ENCODE peak calls at places on chromosomes 12 and 14, in five cellular contexts. N is A549, C is H1, U is IMR-90, K is K562. H is an unnamed sample.

GRCh38 chr12:19572920-19573558 is 133.7 kb downstream of the AEBP2 start:
- DNase-seq in C (peak; percentile 34), K (peak; percentile 18), U (peak; percentile 66), N (no peak), H (peak; percentile 45)

GRCh38 chr12:78208106-78208505 is 377.4 kb downstream of the NAV3 start:
- DNase-seq in C (no peak), U (peak; percentile 43), K (no peak), N (no peak), H (no peak)

GRCh38 chr12:104720346-104721064 is 237.6 kb downstream of the SLC41A2 start:
- DNase-seq in K (no peak), C (no peak), U (peak; percentile 47), N (no peak), H (no peak)

GRCh38 chr14:102262894-102263462 is 42.0 kb downstream of the MOK start:
- DNase-seq in C (no peak), U (peak; percentile 60), K (no peak), N (peak; percentile 33), H (peak; percentile 95)

GRCh38 chr14:64196668-64197411 is 97.3 kb downstream of the ESR2 start:
- DNase-seq in U (peak; percentile 64), N (no peak), K (no peak), C (no peak), H (no peak)

GRCh38 chr12:38156497-38157245 is 159.9 kb upstream of the ALG10B start:
- DNase-seq in U (no peak), N (no peak), C (no peak), K (no peak), H (no peak)

GRCh38 chr12:104263580-104264358 is 39.8 kb upstream of the EID3 start:
- DNase-seq in C (no peak), K (no peak), N (no peak), U (peak; percentile 67), H (no peak)

GRCh38 chr12:3680919-3681594 is 71.9 kb downstream of the CRACR2A start:
- DNase-seq in U (no peak), C (no peak), K (no peak), N (no peak), H (no peak)

GRCh38 chr12:128572311-128572810 is 251.4 kb downstream of the SLC15A4 start:
- DNase-seq in N (no peak), K (peak; percentile 40), U (no peak), C (no peak), H (no peak)

GRCh38 chr14:103871596-103872480 is 24.5 kb upstream of the PPP1R13B start:
- DNase-seq in N (peak; percentile 44), K (peak; percentile 88), C (no peak), U (no peak), H (no peak)

GRCh38 chr14:106024983-106025604 is 498.7 kb downstream of the TMEM121 start:
- DNase-seq in N (no peak), K (no peak), C (no peak), U (no peak), H (no peak)

GRCh38 chr14:75428230-75429104 is 645 bp downstream of the JDP2 start:
- DNase-seq in C (no peak), K (peak; percentile 72), U (no peak), N (peak; percentile 46), H (no peak)

GRCh38 chr14:34604990-34605389 is 25.0 kb downstream of the SNX6 start:
- DNase-seq in N (peak; percentile 56), K (no peak), U (peak; percentile 51), C (no peak), H (no peak)

GRCh38 chr14:69299286-69300035 is 39.5 kb downstream of the GALNT16 start:
- DNase-seq in N (no peak), K (no peak), C (no peak), U (no peak), H (no peak)

GRCh38 chr14:38592764-38593442 is 337.0 kb upstream of the CLEC14A start:
- DNase-seq in C (no peak), N (no peak), K (no peak), U (no peak), H (no peak)

GRCh38 chr12:1805441-1806081 is 14.8 kb upstream of the LRTM2 start:
- DNase-seq in U (no peak), N (no peak), C (no peak), K (no peak), H (no peak)

GRCh38 chr14:92549096-92549852 is 35.7 kb downstream of the RIN3 start:
- DNase-seq in K (no peak), U (no peak), C (no peak), N (no peak), H (no peak)

GRCh38 chr12:94875525-94875924 is 128.0 kb downstream of the NDUFA12 start:
- DNase-seq in U (no peak), C (no peak), K (no peak), N (peak; percentile 49), H (peak; percentile 21)

GRCh38 chr12:39824505-39825198 is 205.0 kb upstream of the ABCD2 start:
- DNase-seq in N (no peak), K (no peak), C (no peak), U (peak; percentile 4), H (peak; percentile 6)

GRCh38 chr14:104967414-104968152 is 10.6 kb downstream of the AHNAK2 start:
- DNase-seq in K (no peak), N (no peak), C (no peak), U (no peak), H (no peak)

GRCh38 chr14:53646925-53647324 is 309.7 kb downstream of the BMP4 start:
- DNase-seq in C (no peak), U (no peak), K (no peak), N (no peak), H (no peak)

GRCh38 chr12:122350444-122350843 is 72.0 kb downstream of the CLIP1 start:
- DNase-seq in K (peak; percentile 25), C (no peak), N (no peak), U (peak; percentile 75), H (no peak)

GRCh38 chr12:25054783-25055144 is 105.9 kb upstream of the BCAT1 start:
- DNase-seq in U (peak; percentile 66), N (no peak), K (no peak), C (no peak), H (no peak)

DNA sequence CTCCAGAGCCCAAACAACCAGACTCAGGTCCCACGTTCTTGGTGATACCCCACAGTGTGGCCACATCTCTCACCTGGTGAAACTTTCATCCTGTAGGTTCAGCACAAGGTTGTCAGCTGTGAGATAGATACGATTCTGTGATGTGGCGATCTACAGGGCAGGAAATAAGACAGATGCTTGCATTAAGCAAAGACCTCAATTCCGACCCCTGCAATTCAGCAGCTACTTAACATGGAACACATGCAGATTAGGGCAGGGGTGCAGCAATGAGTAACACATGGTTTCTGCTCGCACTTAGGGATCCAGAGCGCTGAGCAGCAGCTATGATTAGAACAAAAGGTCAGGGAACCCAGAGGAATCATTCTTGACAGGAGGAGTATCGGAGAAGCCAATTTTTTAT is 4.1 kb downstream of the PHB2 start:
- DNase-seq in N (no peak), U (no peak), K (no peak), C (no peak), H (no peak)
- TF ChIP-seq MAFK in N (no peak), U (no peak), K (no peak), C (no peak), H (no peak)

DNA sequence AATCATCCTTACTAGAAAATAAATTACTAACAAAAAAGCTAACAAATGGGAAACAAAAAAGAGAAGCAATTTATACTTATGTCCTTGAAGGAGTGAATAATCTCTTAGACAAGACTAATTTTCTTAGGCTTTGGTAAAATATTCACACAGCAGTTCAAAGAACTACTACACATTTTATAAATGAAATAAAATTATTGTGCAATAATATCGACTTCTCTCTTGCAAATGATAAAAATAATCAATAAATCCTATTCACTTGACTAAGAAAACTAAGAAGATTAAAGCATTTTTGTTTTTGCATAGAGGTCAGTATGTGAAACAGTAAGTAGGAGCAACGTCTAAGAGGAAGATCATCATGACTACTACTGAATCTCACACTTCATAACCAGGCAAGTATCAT is 82.0 kb downstream of the EML5 start:
- DNase-seq in N (no peak), K (no peak), C (no peak), U (no peak), H (no peak)
- TF ChIP-seq MAFK in N (no peak), K (no peak), C (no peak), U (no peak), H (no peak)

GRCh38 chr12:304815-305214 is 42.2 kb upstream of the SLC6A13 start:
- DNase-seq in N (no peak), K (no peak), C (no peak), U (peak; percentile 43), H (no peak)
- TF ChIP-seq MAFK in N (no peak), K (no peak), C (no peak), U (no peak), H (no peak)

DNA sequence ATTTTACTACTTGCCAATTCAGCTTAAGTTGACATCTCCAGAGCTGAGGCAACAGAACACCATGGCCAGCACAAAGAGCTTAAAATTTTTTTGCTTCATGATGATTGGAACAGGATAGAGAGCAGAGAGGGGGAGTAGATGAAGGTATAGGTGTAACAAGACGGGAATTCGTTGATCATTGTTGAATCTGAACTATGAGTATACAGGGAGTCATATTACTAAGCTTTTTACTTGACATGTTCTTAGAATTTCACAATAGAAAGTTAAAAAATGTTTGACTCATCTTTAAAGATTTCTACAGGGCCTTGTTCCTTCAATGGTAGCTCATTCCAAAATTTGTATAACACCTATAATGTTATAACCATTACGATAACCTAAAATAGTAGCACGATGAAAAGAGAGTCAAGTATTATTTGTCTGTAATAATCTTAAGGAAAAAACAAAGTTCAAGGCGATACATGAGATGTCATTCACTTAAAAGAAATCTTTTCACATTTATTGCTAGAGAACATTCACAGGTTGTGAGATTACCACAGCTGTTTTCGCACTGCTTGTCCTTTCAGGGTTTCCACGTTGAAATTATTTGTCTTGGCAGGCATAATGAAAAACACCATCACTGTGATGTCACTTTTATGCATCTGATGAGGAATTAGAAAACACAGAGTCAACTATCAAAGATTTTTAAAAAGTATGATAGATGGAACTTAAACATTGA is 33.9 kb downstream of the SPX start:
- DNase-seq in N (peak; percentile 19), U (peak; percentile 53), K (no peak), C (no peak), H (no peak)
- TF ChIP-seq MAFK in N (no peak), U (no peak), K (no peak), C (no peak), H (no peak)